ENCODE peak calls at places on chromosomes 3 and 15, in nine cellular contexts. G is brain microvascular endothelial cell, F is Panc1, J is neuronal stem cell, U is SJSA1, P is fibroblast of lung, V is pancreas, Z is neural progenitor cell, L is endothelial cell of umbilical vein. S is an unnamed sample.

GRCh38 chr3:126129408-126129891 is 45.5 kb upstream of the SLC41A3 start:
- DNase-seq in L (peak; percentile 90), Z (no peak), U (peak; percentile 22), V (peak; percentile 35), P (peak; percentile 9), J (no peak), F (no peak), G (no peak), S (no peak)

GRCh38 chr3:159872374-159873109 is 116.1 kb upstream of the IL12A start:
- DNase-seq in P (peak; percentile 84), V (no peak), G (peak; percentile 94), Z (no peak), U (peak; percentile 61), L (peak; percentile 85), J (no peak), F (peak; percentile 84), S (no peak)

GRCh38 chr3:8964436-8965370 is 1.4 kb upstream of the RAD18 start:
- DNase-seq in J (no peak), G (peak; percentile 33), F (no peak), L (peak; percentile 51), P (peak; percentile 53), U (peak; percentile 57), Z (no peak), V (no peak), S (no peak)

GRCh38 chr3:138326866-138327595 is 2.6 kb downstream of the NME9 start:
- DNase-seq in J (no peak), G (no peak), L (no peak), P (no peak), U (no peak), V (no peak), F (no peak), Z (no peak), S (no peak)

GRCh38 chr3:105676621-105677300 is 192.1 kb downstream of the CBLB start:
- DNase-seq in L (no peak), G (no peak), F (no peak), U (no peak), P (no peak), J (no peak), Z (no peak), V (no peak), S (no peak)

GRCh38 chr3:83946554-83946953 is 1012.2 kb upstream of the CADM2 start:
- DNase-seq in L (no peak), V (no peak), G (no peak), U (no peak), F (no peak), Z (peak; percentile 21), J (no peak), P (no peak), S (no peak)

GRCh38 chr3:188348445-188349244 is 194.7 kb downstream of the LPP start:
- DNase-seq in L (peak; percentile 88), G (peak; percentile 92), F (no peak), J (no peak), U (peak; percentile 87), P (peak; percentile 93), V (peak; percentile 72), Z (no peak), S (peak; percentile 92)

GRCh38 chr15:85794598-85795319 is at the start of gene KLHL25:
- DNase-seq in Z (peak; percentile 97), L (peak; percentile 95), U (peak; percentile 95), P (peak; percentile 93), J (peak; percentile 91), F (peak; percentile 45), V (peak; percentile 95), G (peak; percentile 91), S (peak; percentile 96)

GRCh38 chr3:155747286-155747685 is 2.4 kb upstream of the PLCH1 start:
- DNase-seq in U (no peak), V (no peak), J (no peak), G (no peak), L (no peak), P (no peak), F (no peak), Z (no peak), S (no peak)

GRCh38 chr15:89345245-89345644 is 10.6 kb upstream of the POLG start:
- DNase-seq in Z (no peak), U (no peak), J (no peak), P (no peak), F (no peak), G (no peak), V (no peak), L (no peak), S (no peak)

GRCh38 chr15:50126072-50126471 is 7.0 kb upstream of the ATP8B4 start:
- DNase-seq in F (no peak), G (no peak), L (no peak), V (no peak), J (no peak), U (no peak), P (no peak), Z (no peak), S (no peak)

GRCh38 chr3:12618426-12618825 is 45.5 kb downstream of the RAF1 start:
- DNase-seq in U (no peak), L (no peak), G (no peak), Z (no peak), P (no peak), V (no peak), F (no peak), J (no peak), S (no peak)

GRCh38 chr3:4350789-4351163 is 47.6 kb downstream of the SETMAR start:
- DNase-seq in Z (peak; percentile 67), L (no peak), J (peak; percentile 43), U (no peak), P (peak; percentile 83), G (peak; percentile 44), F (peak; percentile 47), V (no peak), S (no peak)

GRCh38 chr3:46576899-46577298 is 10.8 kb upstream of the LRRC2 start:
- DNase-seq in U (no peak), F (no peak), J (no peak), Z (peak; percentile 64), V (no peak), G (no peak), L (no peak), P (no peak), S (peak; percentile 34)

GRCh38 chr3:23002846-23003800 is 200.0 kb upstream of the UBE2E2 start:
- DNase-seq in U (no peak), Z (no peak), P (peak; percentile 51), V (no peak), J (no peak), L (peak; percentile 31), G (peak; percentile 59), F (no peak), S (no peak)

GRCh38 chr3:141103067-141103466 is 51.9 kb downstream of the SPSB4 start:
- DNase-seq in P (no peak), F (no peak), J (no peak), Z (no peak), U (no peak), V (no peak), G (no peak), L (no peak), S (no peak)

GRCh38 chr3:141102372-141102771 is 51.2 kb downstream of the SPSB4 start:
- DNase-seq in F (no peak), J (no peak), U (no peak), Z (no peak), G (no peak), P (no peak), V (no peak), L (no peak), S (no peak)

GRCh38 chr3:141096981-141097380 is 45.8 kb downstream of the SPSB4 start:
- DNase-seq in L (no peak), J (no peak), Z (no peak), V (no peak), G (no peak), U (no peak), P (no peak), F (no peak), S (no peak)

GRCh38 chr3:141100531-141101320 is 49.6 kb downstream of the SPSB4 start:
- DNase-seq in G (no peak), Z (no peak), U (no peak), P (no peak), J (no peak), V (no peak), F (no peak), L (no peak), S (no peak)

GRCh38 chr3:141100112-141100511 is 49.0 kb downstream of the SPSB4 start:
- DNase-seq in G (no peak), Z (no peak), V (no peak), L (no peak), F (no peak), U (no peak), J (no peak), P (no peak), S (no peak)
- H3K27me3 ChIP-seq in G (no peaks in the 10 kb centered on the region), Z (no peaks in the 10 kb centered on the region), V (no peaks in the 10 kb centered on the region), L (no peaks in the 10 kb centered on the region), F (no peaks in the 10 kb centered on the region), U (peaks cover 6% of the 10 kb centered on the region), J (no peaks in the 10 kb centered on the region), P (peaks cover 4% of the 10 kb centered on the region), S (no peaks in the 10 kb centered on the region)

GRCh38 chr3:165195226-165195625 is 958 bp downstream of the SLITRK3 start:
- DNase-seq in U (no peak), J (peak; percentile 5), G (no peak), Z (peak; percentile 26), P (peak; percentile 8), L (no peak), V (no peak), F (no peak), S (no peak)

GRCh38 chr3:165196577-165197561 is 685 bp upstream of the SLITRK3 start:
- DNase-seq in P (peak; percentile 15), U (no peak), G (no peak), L (no peak), V (peak; percentile 17), J (peak; percentile 23), Z (peak; percentile 62), F (no peak), S (no peak)

GRCh38 chr3:165194477-165195135 is 1.6 kb downstream of the SLITRK3 start:
- DNase-seq in G (no peak), F (no peak), P (no peak), U (no peak), L (no peak), V (no peak), Z (peak; percentile 28), J (no peak), S (no peak)

GRCh38 chr3:165193392-165194268 is 2.6 kb downstream of the SLITRK3 start:
- DNase-seq in J (peak; percentile 35), Z (peak; percentile 62), V (no peak), F (no peak), P (peak; percentile 5), U (no peak), L (no peak), G (no peak), S (no peak)

GRCh38 chr3:165195628-165196576 is at the start of gene SLITRK3:
- DNase-seq in V (no peak), J (peak; percentile 40), G (no peak), U (no peak), F (no peak), L (no peak), P (peak; percentile 9), Z (peak; percentile 47), S (no peak)
- H3K27me3 ChIP-seq in V (peaks cover 17% of the 10 kb centered on the region), J (peaks cover 60% of the 10 kb centered on the region), G (peaks cover 36% of the 10 kb centered on the region), U (no peaks in the 10 kb centered on the region), F (peaks cover 52% of the 10 kb centered on the region), L (peaks cover 31% of the 10 kb centered on the region), P (peaks cover 30% of the 10 kb centered on the region), Z (peaks cover 71% of the 10 kb centered on the region), S (peaks cover 16% of the 10 kb centered on the region)

GRCh38 chr3:128472462-128473179 is 5.9 kb upstream of the DNAJB8 start:
- DNase-seq in J (no peak), V (peak; percentile 85), U (no peak), Z (no peak), L (no peak), G (no peak), F (no peak), P (no peak), S (no peak)
- H3K27me3 ChIP-seq in J (peaks cover 88% of the 10 kb centered on the region), V (no peaks in the 10 kb centered on the region), U (no peaks in the 10 kb centered on the region), Z (peaks cover 75% of the 10 kb centered on the region), L (peaks cover 11% of the 10 kb centered on the region), G (peaks cover 40% of the 10 kb centered on the region), F (no peaks in the 10 kb centered on the region), P (peaks cover 31% of the 10 kb centered on the region), S (no peaks in the 10 kb centered on the region)

GRCh38 chr3:125105116-125105515 is 49.3 kb upstream of the HEG1 start:
- DNase-seq in G (no peak), V (no peak), U (no peak), Z (no peak), P (no peak), F (no peak), J (no peak), L (no peak), S (no peak)
- H3K27me3 ChIP-seq in G (no peaks in the 10 kb centered on the region), V (no peaks in the 10 kb centered on the region), U (no peaks in the 10 kb centered on the region), Z (no peaks in the 10 kb centered on the region), P (no peaks in the 10 kb centered on the region), F (no peaks in the 10 kb centered on the region), J (no peaks in the 10 kb centered on the region), L (no peaks in the 10 kb centered on the region), S (no peaks in the 10 kb centered on the region)